ENCODE peak calls at places on chromosomes 5 and 9, in five cellular contexts. V, L, M, A and B are unnamed samples.

GRCh38 chr9:116020801-116021200 is 132.8 kb upstream of the PAPPA start:
- DNase-seq in V (no peak), L (peak; percentile 50), M (no peak), A (no peak), B (no peak)

GRCh38 chr9:88746029-88746743 is 211.2 kb downstream of the NXNL2 start:
- DNase-seq in V (no peak), L (peak; percentile 70), M (peak; percentile 35), A (no peak), B (no peak)

GRCh38 chr5:96279796-96280542 is 153.1 kb downstream of the PCSK1 start:
- DNase-seq in V (no peak), L (peak; percentile 83), M (no peak), A (no peak), B (no peak)

GRCh38 chr5:112174959-112175594 is 244.0 kb downstream of the EPB41L4A start:
- DNase-seq in V (peak; percentile 53), L (peak; percentile 67), M (no peak), A (peak; percentile 74), B (peak; percentile 41)

GRCh38 chr5:149072791-149073190 is 9.9 kb upstream of the SH3TC2 start:
- DNase-seq in V (no peak), L (peak; percentile 54), M (no peak), A (no peak), B (no peak)

GRCh38 chr5:89473196-89473595 is 590.2 kb upstream of the MEF2C start:
- DNase-seq in V (no peak), L (peak; percentile 70), M (no peak), A (no peak), B (no peak)

GRCh38 chr5:172543484-172544298 is 89.4 kb upstream of the SH3PXD2B start:
- DNase-seq in V (no peak), L (no peak), M (no peak), A (no peak), B (no peak)

GRCh38 chr9:13576101-13576500 is 296.6 kb upstream of the MPDZ start:
- DNase-seq in V (no peak), L (no peak), M (no peak), A (no peak), B (no peak)

GRCh38 chr9:72646061-72646460 is 124.7 kb downstream of the TMC1 start:
- DNase-seq in V (no peak), L (no peak), M (no peak), A (no peak), B (no peak)

GRCh38 chr9:127921592-127922120 is 4.8 kb upstream of the ST6GALNAC4 start:
- DNase-seq in V (peak; percentile 63), L (peak; percentile 62), M (peak; percentile 61), A (peak; percentile 65), B (peak; percentile 74)

GRCh38 chr9:94882953-94883641 is 156.6 kb downstream of the AOPEP start:
- DNase-seq in V (no peak), L (no peak), M (no peak), A (peak; percentile 39), B (no peak)

GRCh38 chr5:95280692-95281091 is 4.2 kb downstream of the MCTP1 start:
- DNase-seq in V (no peak), L (no peak), M (no peak), A (no peak), B (no peak)

GRCh38 chr5:78908173-78908901 is 76.8 kb downstream of the ARSB start:
- DNase-seq in V (no peak), L (no peak), M (peak; percentile 30), A (peak; percentile 80), B (no peak)

GRCh38 chr9:68895741-68896478 is 118.0 kb downstream of the PRKACG start:
- DNase-seq in V (peak; percentile 78), L (no peak), M (no peak), A (no peak), B (no peak)

GRCh38 chr5:127092690-127093089 is 19.4 kb upstream of the C5orf63 start:
- DNase-seq in V (no peak), L (peak; percentile 19), M (no peak), A (peak; percentile 44), B (no peak)

GRCh38 chr5:151264113-151264512 is 11.1 kb downstream of the GM2A start:
- DNase-seq in V (no peak), L (peak; percentile 94), M (no peak), A (no peak), B (no peak)

GRCh38 chr5:139998837-139999236 is 44.3 kb downstream of the NRG2 start:
- DNase-seq in V (no peak), L (no peak), M (no peak), A (no peak), B (no peak)

DNA sequence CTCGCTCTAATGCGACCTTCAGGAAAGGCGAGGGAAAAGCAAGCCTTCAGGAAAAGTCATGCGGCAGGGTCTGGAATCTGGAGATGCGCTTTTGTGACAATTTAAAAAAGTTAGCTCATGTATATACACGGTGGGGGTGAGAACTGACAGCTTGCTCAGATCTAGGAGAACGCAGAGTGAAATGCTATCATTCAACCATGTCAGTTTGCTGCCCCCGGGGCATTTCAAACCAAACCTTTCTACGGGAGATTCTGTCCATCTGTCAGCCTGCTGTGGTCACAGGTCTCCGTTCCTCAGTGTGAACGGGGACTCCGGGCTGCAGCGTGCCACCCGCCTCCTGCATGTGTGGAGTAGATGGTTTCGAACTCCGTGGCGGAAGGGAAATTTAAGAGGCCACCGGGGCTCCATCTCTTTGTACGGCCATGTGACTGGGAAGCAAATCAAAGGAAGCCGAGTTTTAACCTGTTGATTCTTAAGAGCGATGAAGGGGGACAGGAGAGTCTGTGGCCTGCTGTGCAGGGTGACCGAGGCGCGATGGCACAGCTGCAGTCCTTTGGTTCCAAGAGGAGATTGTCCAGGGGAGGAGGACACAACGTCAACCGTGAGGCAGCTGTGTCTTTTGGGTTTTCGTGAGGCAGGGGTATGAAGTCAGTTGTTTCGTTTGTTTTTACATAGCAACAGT is 45.9 kb downstream of the OTULIN start:
- DNase-seq in V (no peak), L (no peak), M (no peak), A (no peak), B (no peak)
- H3K36me3 ChIP-seq in V (no peaks in the 10 kb centered on the region), L (peaks cover 43% of the 10 kb centered on the region), M (no peaks in the 10 kb centered on the region), A (peaks cover 20% of the 10 kb centered on the region), B (peaks cover 37% of the 10 kb centered on the region)

GRCh38 chr9:99056186-99056585 is 48.7 kb upstream of the TGFBR1 start:
- DNase-seq in V (no peak), L (no peak), M (no peak), A (no peak), B (no peak)

GRCh38 chr9:99054581-99054980 is 50.3 kb upstream of the TGFBR1 start:
- DNase-seq in V (no peak), L (peak; percentile 64), M (no peak), A (no peak), B (no peak)

GRCh38 chr9:99056876-99057664 is 47.8 kb upstream of the TGFBR1 start:
- DNase-seq in V (peak; percentile 32), L (peak; percentile 64), M (no peak), A (no peak), B (peak; percentile 28)

GRCh38 chr9:99052849-99053715 is 51.8 kb upstream of the TGFBR1 start:
- DNase-seq in V (peak; percentile 70), L (no peak), M (no peak), A (no peak), B (no peak)

DNA sequence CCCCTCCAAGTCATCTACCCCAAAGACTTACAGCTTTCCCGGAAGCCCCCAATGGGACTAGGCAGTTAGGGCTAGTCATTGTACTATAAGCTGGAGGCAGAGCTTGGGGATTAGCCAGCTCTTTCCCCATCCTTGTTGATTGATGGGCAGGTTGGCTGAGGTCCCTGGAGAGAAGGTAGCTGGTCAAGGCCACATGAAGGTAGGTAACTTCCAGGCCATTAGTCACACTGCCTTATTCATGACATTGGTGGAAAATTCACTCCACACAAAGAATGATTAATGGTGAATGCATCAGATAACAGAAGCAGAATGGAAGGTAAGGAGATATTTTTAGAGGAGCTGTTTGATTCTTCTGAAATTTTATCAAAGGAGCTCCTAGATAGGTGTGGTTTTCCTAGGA is 49.5 kb upstream of the TGFBR1 start:
- DNase-seq in V (no peak), L (peak; percentile 88), M (peak; percentile 72), A (no peak), B (no peak)
- H3K4me1 ChIP-seq in V (peaks cover 52% of the 10 kb centered on the region), L (peaks cover 87% of the 10 kb centered on the region), M (peaks cover 39% of the 10 kb centered on the region), A (peaks cover 14% of the 10 kb centered on the region), B (peaks cover 71% of the 10 kb centered on the region)

DNA sequence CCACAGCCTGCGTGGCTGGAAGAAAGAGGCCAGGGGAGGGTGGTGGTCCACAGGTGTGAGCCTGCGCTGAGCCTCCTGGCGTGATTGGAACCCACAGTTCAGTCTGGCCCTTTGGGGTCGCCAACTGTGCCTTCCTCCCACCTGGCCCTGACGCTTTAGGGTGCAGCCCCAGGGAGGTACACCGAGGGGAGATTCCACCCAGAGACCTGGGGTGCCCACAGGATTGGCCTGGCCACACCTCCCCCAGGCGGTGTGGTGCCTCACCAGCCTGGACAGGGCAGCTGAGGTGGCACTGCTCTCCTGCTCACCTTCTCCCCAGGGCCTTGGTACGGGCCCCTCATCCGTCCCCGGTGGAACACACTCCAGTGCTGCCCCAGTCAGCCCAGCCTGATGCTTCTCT is 987 bp upstream of the CLIC3 start:
- DNase-seq in V (no peak), L (no peak), M (no peak), A (no peak), B (no peak)
- H3K27ac ChIP-seq in V (no peak overlapping the region), L (no peak overlapping the region), M (peak overlapping the region; percentile 21), A (no peak overlapping the region), B (peak overlapping the region; percentile 31)

DNA sequence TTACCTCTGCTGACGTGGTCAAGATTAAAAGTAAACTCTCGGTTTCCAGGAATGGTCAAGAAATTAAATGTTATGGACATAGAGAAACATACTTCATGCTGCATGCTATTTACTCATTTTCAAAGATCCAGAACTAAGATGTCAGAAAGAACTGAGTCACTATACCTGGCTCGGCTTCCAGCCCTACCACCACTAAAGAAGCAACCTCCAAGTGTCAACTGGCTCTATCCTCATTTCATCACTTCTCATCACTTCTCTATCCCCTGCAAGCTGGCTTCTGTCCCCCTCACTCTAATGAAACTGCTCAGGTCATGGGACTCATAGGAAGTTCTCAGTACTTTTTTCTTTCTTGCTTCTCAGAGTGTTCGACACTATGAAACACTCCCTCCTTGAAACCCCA is 116.2 kb downstream of the CDK5RAP2 start:
- DNase-seq in V (no peak), L (no peak), M (no peak), A (no peak), B (no peak)
- H3K36me3 ChIP-seq in V (no peaks in the 10 kb centered on the region), L (no peaks in the 10 kb centered on the region), M (no peaks in the 10 kb centered on the region), A (no peaks in the 10 kb centered on the region), B (peaks cover 18% of the 10 kb centered on the region)

GRCh38 chr9:134215395-134215708 is 51.0 kb upstream of the RNU6ATAC start:
- DNase-seq in V (no peak), L (no peak), M (no peak), A (no peak), B (no peak)

GRCh38 chr9:134213508-134214394 is 49.4 kb upstream of the RNU6ATAC start:
- DNase-seq in V (no peak), L (no peak), M (peak; percentile 6), A (no peak), B (no peak)

GRCh38 chr9:134215709-134216448 is 51.5 kb upstream of the RNU6ATAC start:
- DNase-seq in V (no peak), L (no peak), M (no peak), A (no peak), B (no peak)

GRCh38 chr9:134214395-134214765 is 50.0 kb upstream of the RNU6ATAC start:
- DNase-seq in V (no peak), L (no peak), M (peak; percentile 6), A (no peak), B (no peak)

DNA sequence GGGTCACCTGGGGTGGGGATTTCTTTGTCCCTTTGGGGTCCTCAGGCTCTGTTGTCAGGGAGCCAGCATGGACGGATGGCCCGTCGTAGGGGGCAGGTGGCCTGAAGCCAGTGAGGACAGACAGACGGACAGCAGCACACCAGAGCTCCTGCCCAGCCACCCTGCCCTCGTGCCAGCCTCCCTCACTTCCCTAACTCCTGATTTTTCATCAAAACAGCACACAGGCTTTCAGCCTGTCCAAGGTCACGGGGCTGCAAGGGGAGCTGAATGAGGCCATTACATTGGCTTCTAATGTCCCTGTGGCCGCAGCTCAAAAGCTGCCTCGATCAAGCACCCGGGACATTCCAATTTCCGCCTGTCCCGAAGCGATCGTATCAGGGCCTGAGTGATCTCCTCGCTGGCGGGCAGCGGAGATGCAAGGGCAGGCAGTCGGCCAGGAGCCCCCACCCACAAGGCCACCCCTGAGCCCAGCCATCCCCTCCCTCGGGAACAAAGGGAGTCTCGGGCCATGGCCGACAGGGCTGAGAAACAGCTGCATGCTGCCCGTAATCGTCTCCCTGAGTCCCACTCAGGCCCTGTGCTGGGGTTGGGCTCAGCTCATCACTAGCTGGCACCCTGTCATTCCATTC is 50.5 kb upstream of the RNU6ATAC start:
- DNase-seq in V (no peak), L (no peak), M (no peak), A (no peak), B (no peak)
- H3K4me1 ChIP-seq in V (no peaks in the 10 kb centered on the region), L (no peaks in the 10 kb centered on the region), M (peaks cover 28% of the 10 kb centered on the region), A (peaks cover 36% of the 10 kb centered on the region), B (no peaks in the 10 kb centered on the region)